ENCODE peak calls at places on chromosomes 4 and X, in five cellular contexts. Q is NCI-H2171; X is stimulated activated CD8-positive, alpha-beta memory T cell treated with anti-CD3 and anti-CD28 coated beads, Interleukin-12 subunit alpha, Interleukin-12 subunit beta, amount 100 ng/mL, for 1 hour; G is SK-MEL-5; L is activated CD8-positive, alpha-beta memory T cell treated with anti-CD3 and anti-CD28 coated beads, Interleukin-2, amount 50 U/mL, for 48 hours. U is an unnamed sample.

GRCh38 chrX:119685225-119686066 is 7.5 kb downstream of the SEPTIN6 start:
- DNase-seq in Q (no peak), X (no peak), G (no peak), L (no peak), U (no peak)

GRCh38 chr4:85084371-85085170 is 118.1 kb upstream of the WDFY3 start:
- DNase-seq in Q (peak), X (no peak), G (peak), L (no peak), U (peak)

GRCh38 chrX:154840856-154841255 is 6.4 kb upstream of the SMIM9 start:
- DNase-seq in Q (peak), X (no peak), G (peak), L (no peak), U (peak)

GRCh38 chrX:38312436-38312835 is 14.9 kb downstream of the RPGR start:
- DNase-seq in Q (no peak), X (no peak), G (no peak), L (no peak), U (no peak)

GRCh38 chrX:68985135-68985725 is 156.4 kb downstream of the EFNB1 start:
- DNase-seq in Q (no peak), X (no peak), G (no peak), L (no peak), U (no peak)

GRCh38 chr4:105707783-105708182 is 706 bp downstream of the INTS12 start:
- DNase-seq in Q (no peak), X (no peak), G (no peak), L (no peak), U (no peak)

GRCh38 chr4:185625503-185625902 is 90.2 kb upstream of the PDLIM3 start:
- DNase-seq in Q (no peak), X (no peak), G (no peak), L (no peak), U (no peak)

GRCh38 chr4:54231419-54232150 is 2.5 kb downstream of the PDGFRA start:
- DNase-seq in Q (no peak), X (no peak), G (no peak), L (peak), U (no peak)

GRCh38 chr4:55458611-55459010 is 62.9 kb downstream of the TMEM165 start:
- DNase-seq in Q (no peak), X (no peak), G (no peak), L (no peak), U (no peak)

GRCh38 chr4:4711902-4712301 is 147.6 kb upstream of the MSX1 start:
- DNase-seq in Q (no peak), X (no peak), G (no peak), L (no peak), U (no peak)

GRCh38 chrX:78333521-78333920 is 6.1 kb upstream of the CYSLTR1 start:
- DNase-seq in Q (peak), X (no peak), G (no peak), L (no peak), U (no peak)

GRCh38 chrX:50198348-50198747 is 2.5 kb downstream of the AKAP4 start:
- DNase-seq in Q (no peak), X (no peak), G (no peak), L (no peak), U (no peak)

GRCh38 chr4:13627185-13627605 is 330 bp downstream of the BOD1L1 start:
- DNase-seq in Q (no peak), X (no peak), G (peak), L (peak), U (no peak)

GRCh38 chr4:145307763-145308430 is 127.5 kb upstream of the OTUD4 start:
- DNase-seq in Q (no peak), X (no peak), G (no peak), L (no peak), U (no peak)

GRCh38 chr4:8303485-8304281 is 34.1 kb downstream of the HTRA3 start:
- DNase-seq in Q (no peak), X (no peak), G (no peak), L (no peak), U (no peak)

GRCh38 chrX:107205770-107206696 is at the start of the genes DNAAF6 and NUP62CL:
- DNase-seq in Q (peak), X (peak), G (peak), L (peak), U (peak)

GRCh38 chrX:63012574-63012973 is 338.6 kb downstream of the SPIN4 start:
- DNase-seq in Q (no peak), X (no peak), G (peak), L (no peak), U (no peak)

GRCh38 chr4:7540654-7541413 is 106.1 kb upstream of the PSAPL1 start:
- DNase-seq in Q (no peak), X (no peak), G (no peak), L (no peak), U (no peak)

GRCh38 chrX:77937291-77937690 is 26.8 kb downstream of the ATP7A start:
- DNase-seq in Q (no peak), X (no peak), G (no peak), L (no peak), U (no peak)

GRCh38 chr4:14636563-14636962 is 365.7 kb upstream of the CPEB2 start:
- DNase-seq in Q (no peak), X (no peak), G (no peak), L (no peak), U (no peak)

GRCh38 chrX:34778961-34779360 is 121.9 kb upstream of the TMEM47 start:
- DNase-seq in Q (no peak), X (no peak), G (no peak), L (no peak), U (no peak)

GRCh38 chr4:150510176-150510875 is 71.6 kb upstream of the MAB21L2 start:
- DNase-seq in Q (no peak), X (no peak), G (no peak), L (no peak), U (no peak)

U was measured in NCI-H524 treated with DMSO at 0.1 percent for 48 hours.